ENCODE peak calls at places on chromosomes 5 and 9, in eight cellular contexts. V is HuH-7.5; Z is iPS-NIHi11; B is hippocampal formation; U is Calu3; Y is lower leg skin; D is effector CD4-positive, alpha-beta T cell; Q is NCI-H460. N is an unnamed sample.

GRCh38 chr5:154779105-154779504 is 23.9 kb downstream of the LARP1 start:
- DNase-seq in U (peak), D (no peak), V (no peak), Z (no peak), Q (peak), Y (no peak), B (no peak), N (no peak)

GRCh38 chr5:180370861-180371641 is 17.9 kb upstream of the GFPT2 start:
- DNase-seq in B (peak), V (no peak), U (no peak), Y (no peak), Z (no peak), D (no peak), Q (no peak), N (no peak)

GRCh38 chr5:180093241-180093640 is 21.7 kb upstream of the RNF130 start:
- DNase-seq in Q (no peak), Z (no peak), D (no peak), V (no peak), U (no peak), Y (no peak), B (no peak), N (no peak)

GRCh38 chr5:74192606-74193299 is 447.8 kb downstream of the ENC1 start:
- DNase-seq in Y (no peak), D (no peak), Q (no peak), Z (no peak), V (no peak), B (no peak), U (no peak), N (no peak)

GRCh38 chr5:54904425-54904824 is 81.0 kb downstream of the ESM1 start:
- DNase-seq in Z (peak), B (no peak), V (no peak), Y (no peak), U (peak), Q (peak), D (no peak), N (no peak)

GRCh38 chr5:378301-378891 is 56.9 kb downstream of the AHRR start:
- DNase-seq in B (no peak), Y (peak), U (no peak), Z (peak), V (no peak), Q (no peak), D (no peak), N (peak)

GRCh38 chr5:132422720-132423442 is 53.4 kb downstream of the SLC22A5 start:
- DNase-seq in U (peak), Z (no peak), D (no peak), B (no peak), Y (no peak), V (peak), Q (no peak), N (no peak)

GRCh38 chr9:13061390-13061789 is 218.1 kb downstream of the MPDZ start:
- DNase-seq in Y (no peak), B (no peak), D (no peak), Z (no peak), V (no peak), U (no peak), Q (no peak), N (no peak)

GRCh38 chr5:151094861-151095260 is 14.0 kb upstream of the TNIP1 start:
- DNase-seq in Z (no peak), Q (no peak), V (no peak), B (no peak), U (no peak), D (no peak), Y (no peak), N (no peak)

GRCh38 chr5:31196309-31196708 is 2.8 kb downstream of the CDH6 start:
- DNase-seq in B (no peak), D (no peak), V (peak), Y (no peak), U (no peak), Q (no peak), Z (peak), N (no peak)

GRCh38 chr5:162512935-162513575 is 445.5 kb downstream of the GABRG2 start:
- DNase-seq in B (no peak), V (no peak), Z (no peak), Q (no peak), D (no peak), U (no peak), Y (no peak), N (no peak)

GRCh38 chr9:18721267-18722079 is 247.5 kb downstream of the ADAMTSL1 start:
- DNase-seq in Q (no peak), Z (no peak), Y (no peak), U (no peak), D (no peak), B (no peak), V (no peak), N (peak)

GRCh38 chr5:35417040-35417439 is 186.8 kb upstream of the PRLR start:
- DNase-seq in B (no peak), Y (no peak), Q (no peak), V (no peak), D (no peak), Z (no peak), U (no peak), N (no peak)

GRCh38 chr9:92324889-92325268 is 271 bp downstream of the NOL8 start:
- DNase-seq in U (no peak), Q (no peak), B (no peak), V (no peak), D (no peak), Y (no peak), Z (no peak), N (no peak)

GRCh38 chr9:37635808-37636207 is 14.9 kb upstream of the FRMPD1 start:
- DNase-seq in U (no peak), Y (no peak), D (no peak), Z (no peak), Q (no peak), V (no peak), B (no peak), N (no peak)

GRCh38 chr5:140855772-140856674 is at the start of gene PCDHA10:
- DNase-seq in Q (peak), Y (no peak), Z (peak), V (no peak), U (no peak), B (no peak), D (no peak), N (no peak)

GRCh38 chr5:31722111-31722510 is 83.2 kb downstream of the PDZD2 start:
- DNase-seq in V (no peak), U (no peak), D (no peak), Q (no peak), Z (no peak), B (no peak), Y (no peak), N (no peak)

GRCh38 chr9:136004712-136005111 is 43.5 kb upstream of the UBAC1 start:
- DNase-seq in Y (no peak), D (no peak), V (no peak), Q (no peak), B (no peak), Z (peak), U (no peak), N (no peak)

GRCh38 chr9:76866689-76867088 is 39.2 kb downstream of the PRUNE2 start:
- DNase-seq in Z (peak), Q (no peak), U (peak), V (no peak), Y (no peak), D (no peak), B (no peak), N (no peak)

GRCh38 chr9:88396836-88397577 is 8.8 kb downstream of the SPIN1 start:
- DNase-seq in D (no peak), Y (no peak), Z (no peak), V (no peak), Q (no peak), B (no peak), U (no peak), N (no peak)